ENCODE peak calls at places on chromosomes 11 and 22, in nine cellular contexts. I is GM12878, E is upper lobe of left lung, R is sigmoid colon, L is suprapubic skin, A is ovary, W is SK-N-SH, M is HepG2, S is transverse colon. N is an unnamed sample. For H3K36me3, the result is how much of the 10 kb centered on the place peaks cover.

GRCh38 chr11:36098046-36098445 is 154.2 kb downstream of the LDLRAD3 start:
- DNase-seq in L (no peak), R (no peak), A (no peak), S (no peak), W (no peak), M (no peak), E (no peak), I (no peak), N (no peak)

GRCh38 chr11:114304969-114305368 is 8.8 kb downstream of the NNMT start:
- DNase-seq in L (no peak), S (no peak), R (no peak), W (no peak), A (no peak), I (no peak), E (no peak), M (no peak), N (no peak)

GRCh38 chr11:19374189-19374588 is 133.4 kb upstream of the E2F8 start:
- DNase-seq in A (no peak), M (no peak), L (peak), I (no peak), S (no peak), W (no peak), E (no peak), R (no peak), N (no peak)

GRCh38 chr11:32935462-32936029 is 42.9 kb downstream of the QSER1 start:
- DNase-seq in W (no peak), L (no peak), S (no peak), M (no peak), A (no peak), I (no peak), R (no peak), E (no peak), N (no peak)

GRCh38 chr22:36344106-36344827 is 43.5 kb downstream of the MYH9 start:
- DNase-seq in L (no peak), S (no peak), M (no peak), A (no peak), R (no peak), W (no peak), I (no peak), E (no peak), N (no peak)

GRCh38 chr22:25750569-25751173 is 8.7 kb downstream of the MYO18B start:
- DNase-seq in L (no peak), A (no peak), S (no peak), I (no peak), M (no peak), W (no peak), E (no peak), R (no peak), N (no peak)

GRCh38 chr11:75240381-75241035 is at the start of gene TPBGL:
- DNase-seq in S (no peak), M (no peak), W (peak), L (no peak), E (no peak), A (peak), I (no peak), R (peak), N (no peak)

GRCh38 chr11:121671276-121672168 is 218.8 kb upstream of the SORL1-AS1 start:
- DNase-seq in A (peak), E (no peak), L (no peak), S (no peak), I (no peak), M (no peak), R (no peak), W (peak), N (no peak)

GRCh38 chr11:81579339-81579738 is 1154.3 kb downstream of the FAM181B start:
- DNase-seq in L (no peak), S (no peak), E (no peak), I (no peak), A (no peak), R (no peak), W (no peak), M (no peak), N (no peak)

GRCh38 chr11:111456086-111456858 is 55.9 kb downstream of the BTG4 start:
- DNase-seq in W (peak), R (no peak), E (no peak), A (no peak), M (no peak), I (no peak), L (no peak), S (no peak), N (no peak)

GRCh38 chr11:63666874-63667273 is 4.3 kb downstream of the ATL3 start:
- DNase-seq in E (no peak), A (no peak), W (no peak), M (no peak), L (no peak), S (no peak), R (no peak), I (no peak), N (no peak)

GRCh38 chr11:73295996-73296318 is 12.1 kb upstream of the ARHGEF17 start:
- DNase-seq in W (no peak), E (no peak), L (no peak), I (no peak), A (no peak), M (no peak), R (no peak), S (no peak), N (no peak)

GRCh38 chr22:28981818-28982499 is 79.7 kb downstream of the C22orf31 start:
- DNase-seq in W (no peak), L (no peak), E (no peak), I (no peak), A (no peak), S (no peak), M (peak), R (no peak), N (no peak)

GRCh38 chr11:16603890-16604783 is 134.3 kb upstream of the C11orf58 start:
- DNase-seq in A (peak), L (peak), I (no peak), S (peak), W (peak), M (no peak), R (peak), E (peak), N (peak)

GRCh38 chr11:117734596-117734995 is 62.4 kb downstream of the DSCAML1 start:
- DNase-seq in W (peak), R (no peak), M (no peak), I (no peak), S (no peak), A (no peak), E (no peak), L (no peak), N (no peak)

GRCh38 chr22:41301085-41302015 is at the start of gene ZC3H7B:
- DNase-seq in R (peak), W (peak), A (peak), L (peak), I (peak), E (peak), S (peak), M (peak), N (peak)

GRCh38 chr11:70443043-70444030 is 45.0 kb downstream of the CTTN start:
- DNase-seq in R (no peak), S (no peak), W (peak), E (no peak), I (no peak), M (no peak), L (no peak), A (no peak), N (no peak)

GRCh38 chr11:108654994-108655631 is 9.8 kb upstream of the DDX10 start:
- DNase-seq in E (no peak), I (no peak), A (no peak), R (no peak), M (peak), W (peak), S (peak), L (no peak), N (no peak)

GRCh38 chr11:35740061-35740824 is 77.7 kb downstream of the TRIM44 start:
- DNase-seq in I (no peak), A (no peak), S (no peak), E (no peak), R (no peak), L (no peak), M (no peak), W (no peak), N (no peak)

GRCh38 chr11:101860694-101861371 is 54.0 kb upstream of the CEP126 start:
- DNase-seq in W (peak), S (peak), A (peak), R (no peak), M (peak), E (peak), L (no peak), I (no peak), N (peak)

GRCh38 chr22:31001124-31001770 is 32.2 kb downstream of the TUG1 start:
- DNase-seq in W (no peak), E (no peak), S (no peak), I (no peak), A (no peak), R (no peak), L (no peak), M (peak), N (no peak)

GRCh38 chr11:27282141-27282590 is 80.8 kb downstream of the CCDC34 start:
- DNase-seq in W (no peak), I (no peak), M (peak), L (no peak), S (no peak), R (no peak), A (peak), E (no peak), N (peak)

GRCh38 chr22:23115369-23115768 is 26.4 kb downstream of the RSPH14 start:
- DNase-seq in A (no peak), R (no peak), E (no peak), L (no peak), M (no peak), W (no peak), S (no peak), I (no peak), N (no peak)
- H3K36me3 ChIP-seq in A (under half), R (under half), E (under half), L (under half), M (under half), W (under half), S (under half), I (under half), N (under half)

GRCh38 chr22:45905924-45906865 is 70.8 kb downstream of the WNT7B start:
- DNase-seq in M (no peak), S (no peak), R (no peak), W (no peak), L (no peak), E (no peak), I (no peak), A (no peak), N (no peak)

GRCh38 chr22:45904236-45904635 is 72.7 kb downstream of the WNT7B start:
- DNase-seq in I (no peak), S (no peak), M (no peak), A (no peak), L (no peak), W (no peak), E (no peak), R (no peak), N (no peak)

GRCh38 chr22:45906946-45907345 is 70.0 kb downstream of the WNT7B start:
- DNase-seq in R (no peak), S (no peak), A (no peak), I (no peak), W (no peak), M (no peak), E (no peak), L (no peak), N (no peak)

GRCh38 chr22:45903355-45904149 is 73.4 kb downstream of the WNT7B start:
- DNase-seq in L (no peak), A (no peak), R (no peak), M (no peak), I (no peak), W (no peak), S (no peak), E (peak), N (no peak)

GRCh38 chr22:45905326-45905923 is 71.5 kb downstream of the WNT7B start:
- DNase-seq in R (no peak), S (no peak), W (no peak), A (no peak), L (no peak), I (no peak), M (no peak), E (no peak), N (no peak)
- TF ChIP-seq EP300 in R (no peak), S (no peak), W (no peak), A (no peak), L (no peak), I (no peak), M (no peak), E (no peak), N (no peak)

DNA sequence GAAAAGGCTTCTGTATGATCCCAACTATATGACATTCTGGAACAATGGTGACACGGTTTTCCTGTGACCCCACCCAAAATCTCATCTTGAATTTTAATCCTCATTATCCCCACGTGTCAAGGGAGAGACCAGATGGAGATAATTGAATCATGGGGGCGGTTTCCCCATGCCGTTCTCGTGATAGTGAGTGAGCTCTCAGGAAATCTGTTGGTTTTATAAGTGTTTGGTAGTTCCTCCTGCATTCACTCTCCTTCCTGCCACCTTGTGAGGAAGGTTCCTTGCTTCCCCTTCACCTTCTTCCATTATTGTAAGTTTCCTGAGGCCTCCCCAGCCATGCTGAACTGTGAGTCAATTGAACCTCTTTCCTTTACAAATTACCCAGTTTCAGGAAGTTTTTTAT is 53.1 kb upstream of the TSPAN18 start:
- DNase-seq in E (no peak), L (no peak), M (no peak), A (no peak), R (no peak), I (no peak), S (no peak), W (no peak), N (no peak)
- H3K27ac ChIP-seq in E (no peak), L (no peak), M (no peak), A (no peak), R (no peak), I (no peak), S (no peak), W (no peak), N (no peak)

GRCh38 chr11:66710384-66710930 is 18.6 kb downstream of the SPTBN2 start:
- DNase-seq in M (no peak), E (no peak), I (no peak), W (no peak), A (no peak), L (no peak), S (no peak), R (no peak), N (no peak)
- H3K36me3 ChIP-seq in M (under half), E (under half), I (under half), W (under half), A (under half), L (half or more), S (under half), R (under half), N (under half)

GRCh38 chr11:76268498-76268897 is 62.2 kb upstream of the WNT11 start:
- DNase-seq in S (no peak), E (no peak), W (no peak), L (no peak), A (no peak), M (no peak), I (no peak), R (no peak), N (no peak)

GRCh38 chr11:76266701-76267100 is 60.4 kb upstream of the WNT11 start:
- DNase-seq in W (no peak), I (no peak), A (no peak), R (no peak), L (no peak), M (no peak), S (no peak), E (no peak), N (no peak)

GRCh38 chr11:76269247-76269646 is 62.9 kb upstream of the WNT11 start:
- DNase-seq in M (no peak), R (peak), S (no peak), W (no peak), L (peak), I (no peak), E (no peak), A (no peak), N (peak)

GRCh38 chr11:76266269-76266668 is 60.0 kb upstream of the WNT11 start:
- DNase-seq in S (no peak), W (no peak), R (peak), L (peak), M (no peak), A (no peak), E (no peak), I (no peak), N (no peak)

GRCh38 chr11:76267563-76267962 is 61.3 kb upstream of the WNT11 start:
- DNase-seq in A (no peak), W (no peak), I (no peak), E (no peak), M (no peak), S (no peak), L (no peak), R (no peak), N (no peak)
- TF ChIP-seq EP300 in A (no peak), W (no peak), I (no peak), E (no peak), M (no peak), S (no peak), L (no peak), R (no peak), N (no peak)

GRCh38 chr11:43907028-43907966 is 26.7 kb downstream of the ALKBH3 start:
- DNase-seq in W (no peak), L (no peak), S (no peak), I (no peak), E (no peak), M (no peak), A (no peak), R (no peak), N (no peak)

GRCh38 chr11:43908191-43908590 is 27.6 kb downstream of the ALKBH3 start:
- DNase-seq in M (no peak), L (no peak), S (no peak), W (no peak), R (no peak), A (no peak), I (no peak), E (no peak), N (no peak)

GRCh38 chr11:43904737-43905515 is 24.3 kb downstream of the ALKBH3 start:
- DNase-seq in W (no peak), R (no peak), L (no peak), A (no peak), E (no peak), M (no peak), I (no peak), S (no peak), N (no peak)

GRCh38 chr11:43905788-43906187 is 25.2 kb downstream of the ALKBH3 start:
- DNase-seq in A (peak), S (no peak), E (no peak), W (peak), I (no peak), R (no peak), M (no peak), L (no peak), N (no peak)

DNA sequence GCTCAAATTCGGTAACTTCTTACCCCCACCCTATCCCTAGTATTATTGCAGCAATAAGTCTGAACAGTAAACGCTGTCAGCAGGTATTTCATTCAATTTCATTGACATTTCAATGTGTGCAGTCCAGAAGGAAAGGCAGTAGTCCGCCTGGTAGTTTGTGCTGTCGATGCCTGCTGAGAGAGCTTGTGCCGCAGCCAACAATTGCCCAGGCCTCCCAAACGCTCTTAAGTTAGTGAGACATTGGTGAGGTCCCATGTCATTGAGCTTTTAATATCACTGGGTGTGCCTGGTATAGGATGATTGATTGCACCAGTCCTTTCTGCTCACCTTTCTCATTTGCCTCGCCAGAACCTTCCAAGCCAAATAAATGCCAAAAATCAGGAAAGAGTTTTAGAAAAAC is 28.1 kb downstream of the ALKBH3 start:
- DNase-seq in W (no peak), R (no peak), E (no peak), I (no peak), S (no peak), L (no peak), M (no peak), A (no peak), N (no peak)
- H3K27ac ChIP-seq in W (no peak), R (no peak), E (no peak), I (no peak), S (no peak), L (no peak), M (no peak), A (no peak), N (no peak)

GRCh38 chr11:66353762-66354161 is 6.3 kb upstream of the B4GAT1 start:
- DNase-seq in L (no peak), A (no peak), M (no peak), S (no peak), W (no peak), I (no peak), E (peak), R (no peak), N (no peak)
- H3K36me3 ChIP-seq in L (under half), A (under half), M (under half), S (under half), W (under half), I (under half), E (under half), R (under half), N (under half)

N was measured in tibial nerve.